ENCODE peak calls at places on chromosomes 5 and 9, in five cellular contexts. One of them, this sample, is unnamed.

GRCh38 chr5:50320131-50320749 is 120.8 kb downstream of the EMB start:
- DNase-seq in GM10248: no peak
- DNase-seq in T-cell: no peak
- DNase-seq in ureter: no peak
- DNase-seq in tibial artery: no peak
- DNase-seq in this sample: no peak

GRCh38 chr5:1961952-1962595 is 79.3 kb upstream of the IRX4 start:
- DNase-seq in T-cell: no peak
- DNase-seq in ureter: no peak
- DNase-seq in tibial artery: no peak
- DNase-seq in GM10248: no peak
- DNase-seq in this sample: peak

GRCh38 chr9:125153712-125154367 is 10.5 kb upstream of the SCAI start:
- DNase-seq in tibial artery: no peak
- DNase-seq in T-cell: no peak
- DNase-seq in GM10248: no peak
- DNase-seq in ureter: no peak
- DNase-seq in this sample: no peak

GRCh38 chr5:1658665-1659064 is 134.9 kb upstream of the LPCAT1 start:
- DNase-seq in GM10248: no peak
- DNase-seq in tibial artery: no peak
- DNase-seq in T-cell: no peak
- DNase-seq in ureter: no peak
- DNase-seq in this sample: no peak

GRCh38 chr9:81430727-81431126 is 258.6 kb downstream of the TLE1 start:
- DNase-seq in tibial artery: no peak
- DNase-seq in T-cell: no peak
- DNase-seq in ureter: no peak
- DNase-seq in GM10248: no peak
- DNase-seq in this sample: no peak

GRCh38 chr9:77981907-77982306 is 49.7 kb downstream of the GNAQ start:
- DNase-seq in GM10248: no peak
- DNase-seq in tibial artery: no peak
- DNase-seq in T-cell: no peak
- DNase-seq in ureter: no peak
- DNase-seq in this sample: no peak

GRCh38 chr9:127878001-127878651 is 651 bp upstream of the AK1 start:
- DNase-seq in GM10248: no peak
- DNase-seq in T-cell: no peak
- DNase-seq in ureter: no peak
- DNase-seq in tibial artery: no peak
- DNase-seq in this sample: no peak

GRCh38 chr5:541148-541887 is 17.1 kb upstream of the SLC9A3 start:
- DNase-seq in ureter: no peak
- DNase-seq in GM10248: no peak
- DNase-seq in tibial artery: no peak
- DNase-seq in T-cell: no peak
- DNase-seq in this sample: no peak

GRCh38 chr5:1162729-1163128 is 38.7 kb upstream of the SLC6A19 start:
- DNase-seq in T-cell: no peak
- DNase-seq in GM10248: no peak
- DNase-seq in ureter: no peak
- DNase-seq in tibial artery: no peak
- DNase-seq in this sample: peak

GRCh38 chr9:134660407-134660806 is 18.8 kb downstream of the COL5A1 start:
- DNase-seq in GM10248: no peak
- DNase-seq in tibial artery: no peak
- DNase-seq in ureter: no peak
- DNase-seq in T-cell: no peak
- DNase-seq in this sample: peak

GRCh38 chr5:96142786-96143434 is 181.3 kb upstream of the ELL2 start:
- DNase-seq in T-cell: no peak
- DNase-seq in ureter: no peak
- DNase-seq in GM10248: no peak
- DNase-seq in tibial artery: no peak
- DNase-seq in this sample: no peak

GRCh38 chr9:36714161-36714560 is 141.5 kb downstream of the MELK start:
- DNase-seq in GM10248: no peak
- DNase-seq in tibial artery: no peak
- DNase-seq in ureter: no peak
- DNase-seq in T-cell: no peak
- DNase-seq in this sample: no peak

GRCh38 chr9:104914458-104914857 is 13.5 kb downstream of the ABCA1 start:
- DNase-seq in GM10248: no peak
- DNase-seq in T-cell: no peak
- DNase-seq in ureter: no peak
- DNase-seq in tibial artery: no peak
- DNase-seq in this sample: no peak

GRCh38 chr9:99726758-99727157 is 94.9 kb upstream of the NR4A3 start:
- DNase-seq in T-cell: no peak
- DNase-seq in tibial artery: no peak
- DNase-seq in ureter: no peak
- DNase-seq in GM10248: no peak
- DNase-seq in this sample: no peak

GRCh38 chr5:146662229-146662628 is 146.2 kb upstream of the GPR151 start:
- DNase-seq in ureter: no peak
- DNase-seq in GM10248: no peak
- DNase-seq in tibial artery: no peak
- DNase-seq in T-cell: peak
- DNase-seq in this sample: peak

GRCh38 chr5:108259306-108259705 is 122.6 kb downstream of the FBXL17 start:
- DNase-seq in GM10248: no peak
- DNase-seq in T-cell: no peak
- DNase-seq in tibial artery: no peak
- DNase-seq in ureter: no peak
- DNase-seq in this sample: no peak

GRCh38 chr5:57862471-57863282 is 380.1 kb upstream of the ACTBL2 start:
- DNase-seq in GM10248: no peak
- DNase-seq in tibial artery: no peak
- DNase-seq in ureter: peak
- DNase-seq in T-cell: no peak
- DNase-seq in this sample: no peak

GRCh38 chr9:137814436-137814835 is 63.1 kb upstream of the CACNA1B start:
- DNase-seq in ureter: no peak
- DNase-seq in T-cell: no peak
- DNase-seq in tibial artery: no peak
- DNase-seq in GM10248: no peak
- DNase-seq in this sample: no peak

GRCh38 chr9:95626885-95627558 is 110.3 kb upstream of the PTCH1 start:
- DNase-seq in tibial artery: peak
- DNase-seq in ureter: peak
- DNase-seq in T-cell: peak
- DNase-seq in GM10248: no peak
- DNase-seq in this sample: peak

GRCh38 chr5:144189800-144190429 is 19.2 kb downstream of the KCTD16 start:
- DNase-seq in T-cell: peak
- DNase-seq in GM10248: peak
- DNase-seq in ureter: peak
- DNase-seq in tibial artery: no peak
- DNase-seq in this sample: no peak

GRCh38 chr5:124692324-124692723 is 54.1 kb downstream of the ZNF608 start:
- DNase-seq in tibial artery: no peak
- DNase-seq in GM10248: no peak
- DNase-seq in T-cell: no peak
- DNase-seq in ureter: no peak
- DNase-seq in this sample: no peak

GRCh38 chr9:22060831-22061383 is 51.8 kb upstream of the CDKN2B start:
- DNase-seq in T-cell: no peak
- DNase-seq in tibial artery: no peak
- DNase-seq in ureter: peak
- DNase-seq in GM10248: no peak
- DNase-seq in this sample: no peak

GRCh38 chr9:38107811-38108304 is 38.8 kb upstream of the SHB start:
- DNase-seq in T-cell: no peak
- DNase-seq in GM10248: no peak
- DNase-seq in ureter: peak
- DNase-seq in tibial artery: no peak
- DNase-seq in this sample: no peak

GRCh38 chr5:18944771-18945170 is 1043.2 kb downstream of the CDH18 start:
- DNase-seq in T-cell: no peak
- DNase-seq in ureter: no peak
- DNase-seq in GM10248: no peak
- DNase-seq in tibial artery: no peak
- DNase-seq in this sample: no peak

GRCh38 chr9:86854898-86855523 is 92.3 kb downstream of the GAS1 start:
- DNase-seq in T-cell: no peak
- DNase-seq in ureter: no peak
- DNase-seq in tibial artery: no peak
- DNase-seq in GM10248: no peak
- DNase-seq in this sample: no peak

GRCh38 chr5:140228364-140228837 is 53.4 kb downstream of the CYSTM1 start:
- DNase-seq in ureter: no peak
- DNase-seq in GM10248: no peak
- DNase-seq in tibial artery: no peak
- DNase-seq in T-cell: no peak
- DNase-seq in this sample: no peak

GRCh38 chr9:115213777-115214428 is 95.9 kb upstream of the TNC start:
- DNase-seq in GM10248: no peak
- DNase-seq in tibial artery: no peak
- DNase-seq in T-cell: no peak
- DNase-seq in ureter: no peak
- DNase-seq in this sample: no peak

GRCh38 chr9:137127301-137128157 is 11.4 kb upstream of the GRIN1 start:
- DNase-seq in T-cell: no peak
- DNase-seq in tibial artery: no peak
- DNase-seq in GM10248: peak
- DNase-seq in ureter: no peak
- DNase-seq in this sample: peak

GRCh38 chr5:142551242-142552067 is 134.4 kb downstream of the FGF1 start:
- DNase-seq in ureter: no peak
- DNase-seq in T-cell: no peak
- DNase-seq in tibial artery: no peak
- DNase-seq in GM10248: no peak
- DNase-seq in this sample: no peak

GRCh38 chr5:142930395-142930794 is 160.2 kb downstream of the ARHGAP26 start:
- DNase-seq in GM10248: no peak
- DNase-seq in tibial artery: no peak
- DNase-seq in T-cell: no peak
- DNase-seq in ureter: no peak
- DNase-seq in this sample: no peak

GRCh38 chr9:98101416-98101815 is 17.6 kb downstream of the TRIM14 start:
- DNase-seq in ureter: no peak
- DNase-seq in GM10248: no peak
- DNase-seq in T-cell: no peak
- DNase-seq in tibial artery: peak
- DNase-seq in this sample: no peak

GRCh38 chr9:132049323-132049882 is 30.3 kb downstream of the MED27 start:
- DNase-seq in ureter: no peak
- DNase-seq in tibial artery: no peak
- DNase-seq in GM10248: no peak
- DNase-seq in T-cell: no peak
- DNase-seq in this sample: no peak

GRCh38 chr9:95411211-95411892 is 93.8 kb upstream of the FANCC start:
- DNase-seq in tibial artery: no peak
- DNase-seq in T-cell: no peak
- DNase-seq in GM10248: no peak
- DNase-seq in ureter: no peak
- DNase-seq in this sample: no peak

GRCh38 chr9:99272866-99273265 is 50.8 kb downstream of the SEC61B start:
- DNase-seq in T-cell: no peak
- DNase-seq in GM10248: no peak
- DNase-seq in ureter: no peak
- DNase-seq in tibial artery: no peak
- DNase-seq in this sample: no peak

GRCh38 chr5:149060325-149060724 is 2.5 kb downstream of the SH3TC2 start:
- DNase-seq in ureter: no peak
- DNase-seq in GM10248: no peak
- DNase-seq in T-cell: no peak
- DNase-seq in tibial artery: no peak
- DNase-seq in this sample: no peak

This sample was measured in RPMI8226.